ENCODE peak calls at places on chromosomes 7 and 10, in eight cellular contexts. N, M, G, Y, I, E, O and W are unnamed samples.

GRCh38 chr10:44439436-44439835 is 54.5 kb upstream of the CXCL12 start:
- DNase-seq in E (no peak), O (no peak), I (no peak), M (no peak), G (no peak), N (no peak), Y (peak), W (no peak)

GRCh38 chr10:57031346-57031745 is 670.3 kb upstream of the ZWINT start:
- DNase-seq in I (no peak), G (no peak), M (no peak), Y (no peak), E (no peak), N (no peak), O (no peak), W (no peak)

GRCh38 chr7:150375662-150376521 is 3.2 kb upstream of the ZNF775 start:
- DNase-seq in I (peak), O (no peak), G (no peak), E (no peak), M (no peak), Y (no peak), N (no peak), W (peak)

GRCh38 chr7:130363156-130363847 is 17.0 kb upstream of the CPA1 start:
- DNase-seq in I (peak), N (no peak), M (no peak), Y (no peak), O (no peak), E (no peak), G (no peak), W (peak)

GRCh38 chr10:125694874-125695273 is 11.9 kb upstream of the TEX36 start:
- DNase-seq in Y (no peak), N (no peak), E (no peak), O (no peak), G (no peak), M (no peak), I (no peak), W (no peak)

GRCh38 chr7:144812379-144813283 is 23.2 kb downstream of the TPK1 start:
- DNase-seq in E (no peak), I (peak), O (no peak), G (no peak), Y (no peak), N (no peak), M (no peak), W (no peak)

GRCh38 chr7:157027568-157028527 is 17.4 kb upstream of the MNX1 start:
- DNase-seq in M (peak), G (no peak), O (no peak), Y (peak), E (no peak), N (no peak), I (no peak), W (no peak)

GRCh38 chr10:91493313-91493712 is 83.2 kb downstream of the HECTD2 start:
- DNase-seq in M (peak), E (peak), Y (no peak), I (no peak), O (no peak), N (no peak), G (no peak), W (no peak)

GRCh38 chr7:155009570-155010157 is 6.7 kb upstream of the PAXIP1 start:
- DNase-seq in N (no peak), E (no peak), G (no peak), I (peak), Y (no peak), M (no peak), O (no peak), W (no peak)

GRCh38 chr10:99433378-99434020 is 3.1 kb upstream of the GOT1 start:
- DNase-seq in E (no peak), M (no peak), Y (no peak), N (no peak), G (no peak), O (no peak), I (no peak), W (no peak)